ENCODE peak calls at places on chromosome 12, in seven cellular contexts. W is NCI-H82; G is left ventricle myocardium inferior; T is T follicular helper cell; K is activated CD4-positive, alpha-beta T cell treated with anti-CD3 and anti-CD28 coated beads, Interleukin-2, amount 10 ng/mL, durations not matched to agents 7 days and 5 days; X is coronary artery; Q is COR-L47. P is an unnamed sample.
A peak's percentile ranks its signal among the peaks of the same experiment; 100 is the strongest.

GRCh38 chr12:95351745-95352144 is 122.2 kb upstream of the METAP2 start:
- DNase-seq in Q (no peak), X (no peak), K (no peak), G (peak; percentile 42), T (no peak), W (no peak), P (no peak)

GRCh38 chr12:95322335-95322734 is 104.7 kb downstream of the VEZT start:
- DNase-seq in G (no peak), T (no peak), W (no peak), X (no peak), K (no peak), Q (no peak), P (no peak)

GRCh38 chr12:102769323-102769916 is 147.6 kb downstream of the PAH start:
- DNase-seq in G (peak; percentile 23), K (peak; percentile 40), W (peak; percentile 85), X (no peak), Q (peak; percentile 13), T (no peak), P (peak; percentile 65)

GRCh38 chr12:63668028-63668799 is at the start of gene DPY19L2:
- DNase-seq in X (peak; percentile 84), G (peak; percentile 84), K (peak; percentile 7), T (no peak), W (peak; percentile 77), Q (peak; percentile 93), P (peak; percentile 64)

GRCh38 chr12:52804029-52804428 is 8.1 kb upstream of the KRT3 start:
- DNase-seq in K (no peak), W (peak; percentile 82), G (no peak), T (no peak), X (no peak), Q (peak; percentile 80), P (no peak)

GRCh38 chr12:107131832-107132616 is 38.7 kb upstream of the CRY1 start:
- DNase-seq in K (peak; percentile 21), X (no peak), T (no peak), Q (peak; percentile 76), W (peak; percentile 87), G (no peak), P (no peak)

GRCh38 chr12:12064596-12064995 is 6.1 kb upstream of the BCL2L14 start:
- DNase-seq in K (no peak), W (no peak), G (no peak), X (no peak), Q (no peak), T (no peak), P (no peak)

GRCh38 chr12:39503445-39503844 is 60.5 kb upstream of the KIF21A start:
- DNase-seq in X (no peak), G (no peak), K (no peak), T (no peak), Q (no peak), W (no peak), P (no peak)

GRCh38 chr12:48883305-48884171 is 17.9 kb upstream of the RND1 start:
- DNase-seq in Q (peak; percentile 78), W (peak; percentile 39), G (no peak), T (no peak), X (no peak), K (no peak), P (no peak)

GRCh38 chr12:89494411-89495231 is 30.0 kb downstream of the GALNT4 start:
- DNase-seq in Q (no peak), K (no peak), T (no peak), X (no peak), W (no peak), G (no peak), P (no peak)

GRCh38 chr12:42666671-42667243 is 77.2 kb upstream of the PRICKLE1 start:
- DNase-seq in W (no peak), Q (no peak), G (no peak), T (no peak), K (no peak), X (no peak), P (no peak)